ENCODE peak calls at places on chromosomes 1 and 21, in ten cellular contexts. K is uterus, J is Peyer's patch, Q is prostate gland, V is IMR-90, B is A549, X is ovary, F is HCT116, G is tibial nerve, H is transverse colon. Z is an unnamed sample.

GRCh38 chr1:232221790-232222499 is 408.0 kb downstream of the SIPA1L2 start:
- DNase-seq in Q (no peak), B (peak), J (no peak), F (peak), V (peak), X (no peak), H (no peak), G (no peak), K (no peak), Z (peak)

GRCh38 chr1:67646145-67647035 is 38.6 kb upstream of the GADD45A start:
- DNase-seq in B (no peak), J (no peak), V (peak), G (no peak), X (peak), F (no peak), K (peak), H (no peak), Q (peak), Z (peak)

GRCh38 chr1:184882649-184883303 is 91.5 kb downstream of the NIBAN1 start:
- DNase-seq in X (no peak), H (peak), V (no peak), G (no peak), J (no peak), K (peak), B (no peak), Q (peak), F (no peak), Z (no peak)

GRCh38 chr21:35565204-35565611 is 495.1 kb downstream of the SETD4 start:
- DNase-seq in K (no peak), V (peak), B (no peak), Q (no peak), G (peak), J (no peak), F (no peak), H (no peak), X (no peak), Z (no peak)

GRCh38 chr1:206114692-206115430 is 2.3 kb downstream of the AVPR1B start:
- DNase-seq in V (no peak), Q (no peak), X (no peak), K (no peak), B (no peak), G (no peak), F (no peak), J (no peak), H (no peak), Z (no peak)

GRCh38 chr1:88825721-88826120 is 65.6 kb downstream of the GTF2B start:
- DNase-seq in G (no peak), F (no peak), V (no peak), Q (no peak), J (no peak), H (no peak), K (no peak), X (no peak), B (no peak), Z (no peak)

GRCh38 chr1:167617100-167617949 is 12.7 kb upstream of the RCSD1 start:
- DNase-seq in G (peak), V (peak), B (no peak), J (peak), F (no peak), K (no peak), Q (no peak), H (peak), X (no peak), Z (no peak)

GRCh38 chr1:21270086-21270689 is 20.1 kb downstream of the ECE1 start:
- DNase-seq in G (peak), F (peak), J (peak), K (peak), B (peak), H (peak), Q (no peak), V (peak), X (peak), Z (no peak)

GRCh38 chr21:25862596-25862995 is 127.8 kb downstream of the GABPA start:
- DNase-seq in F (peak), V (peak), B (no peak), K (no peak), H (no peak), X (no peak), G (no peak), Q (no peak), J (no peak), Z (no peak)

GRCh38 chr1:212179394-212180076 is 105.7 kb upstream of the PPP2R5A start:
- DNase-seq in F (peak), Q (no peak), X (no peak), G (no peak), V (peak), H (no peak), J (no peak), B (peak), K (no peak), Z (no peak)

GRCh38 chr21:43712268-43712942 is 6.5 kb upstream of the PDXK start:
- DNase-seq in B (peak), F (peak), K (no peak), Q (peak), J (no peak), X (no peak), V (peak), G (no peak), H (peak), Z (no peak)

GRCh38 chr1:172446547-172446946 is 2.7 kb upstream of the PIGC start:
- DNase-seq in F (no peak), J (no peak), V (no peak), G (no peak), X (no peak), K (no peak), Q (no peak), B (no peak), H (no peak), Z (peak)

GRCh38 chr1:3461934-3462275 is 7.4 kb downstream of the ARHGEF16 start:
- DNase-seq in K (no peak), X (no peak), F (no peak), Q (no peak), B (no peak), J (no peak), V (no peak), G (no peak), H (no peak), Z (no peak)

GRCh38 chr1:94597701-94598100 is 56.1 kb upstream of the F3 start:
- DNase-seq in G (no peak), V (peak), X (no peak), H (no peak), J (no peak), F (no peak), K (no peak), B (no peak), Q (no peak), Z (no peak)

GRCh38 chr1:107831921-107832320 is 133.1 kb downstream of the VAV3 start:
- DNase-seq in J (no peak), V (no peak), K (no peak), G (no peak), H (no peak), X (no peak), B (no peak), Q (no peak), F (no peak), Z (no peak)

GRCh38 chr21:36783612-36784383 is 84.9 kb downstream of the SIM2 start:
- DNase-seq in V (peak), X (no peak), B (peak), Q (no peak), G (no peak), J (no peak), H (no peak), F (peak), K (no peak), Z (no peak)

GRCh38 chr1:163174524-163175437 is 27.9 kb downstream of the RGS5 start:
- DNase-seq in X (peak), B (peak), J (no peak), K (peak), F (peak), H (peak), G (peak), Q (peak), V (peak), Z (no peak)

GRCh38 chr21:31636874-31637273 is 22.6 kb upstream of the SOD1 start:
- DNase-seq in F (no peak), X (no peak), G (no peak), V (no peak), Q (no peak), J (no peak), B (no peak), K (no peak), H (no peak), Z (no peak)

GRCh38 chr1:60133848-60134247 is 60.3 kb upstream of the C1orf87 start:
- DNase-seq in X (no peak), Q (no peak), J (no peak), B (no peak), V (peak), F (no peak), K (no peak), G (no peak), H (no peak), Z (no peak)

GRCh38 chr1:94705755-94706154 is 114.4 kb upstream of the SLC44A3 start:
- DNase-seq in F (no peak), Q (no peak), X (no peak), J (no peak), V (no peak), B (no peak), G (no peak), K (no peak), H (no peak), Z (peak)

GRCh38 chr21:21463456-21463855 is 465.2 kb downstream of the NCAM2 start:
- DNase-seq in B (no peak), V (no peak), K (no peak), F (no peak), H (no peak), G (no peak), X (no peak), J (no peak), Q (no peak), Z (no peak)

GRCh38 chr1:104878203-104878911 is 1128.7 kb downstream of the AMY1C start:
- DNase-seq in H (no peak), V (no peak), G (no peak), K (no peak), X (no peak), B (no peak), Q (no peak), J (no peak), F (no peak), Z (no peak)

GRCh38 chr1:201493757-201494617 is 12.9 kb downstream of the CSRP1 start:
- DNase-seq in H (no peak), G (no peak), Q (peak), J (no peak), B (no peak), K (peak), F (no peak), X (peak), V (peak), Z (no peak)

GRCh38 chr21:34883501-34884271 is 165.4 kb downstream of the RUNX1 start:
- DNase-seq in H (no peak), Q (no peak), X (no peak), K (no peak), B (no peak), V (no peak), J (no peak), G (no peak), F (no peak), Z (peak)

GRCh38 chr1:231165371-231165770 is 3.5 kb downstream of the TRIM67 start:
- DNase-seq in H (no peak), Q (no peak), F (no peak), B (no peak), V (peak), J (no peak), X (no peak), K (no peak), G (no peak), Z (no peak)

DNA sequence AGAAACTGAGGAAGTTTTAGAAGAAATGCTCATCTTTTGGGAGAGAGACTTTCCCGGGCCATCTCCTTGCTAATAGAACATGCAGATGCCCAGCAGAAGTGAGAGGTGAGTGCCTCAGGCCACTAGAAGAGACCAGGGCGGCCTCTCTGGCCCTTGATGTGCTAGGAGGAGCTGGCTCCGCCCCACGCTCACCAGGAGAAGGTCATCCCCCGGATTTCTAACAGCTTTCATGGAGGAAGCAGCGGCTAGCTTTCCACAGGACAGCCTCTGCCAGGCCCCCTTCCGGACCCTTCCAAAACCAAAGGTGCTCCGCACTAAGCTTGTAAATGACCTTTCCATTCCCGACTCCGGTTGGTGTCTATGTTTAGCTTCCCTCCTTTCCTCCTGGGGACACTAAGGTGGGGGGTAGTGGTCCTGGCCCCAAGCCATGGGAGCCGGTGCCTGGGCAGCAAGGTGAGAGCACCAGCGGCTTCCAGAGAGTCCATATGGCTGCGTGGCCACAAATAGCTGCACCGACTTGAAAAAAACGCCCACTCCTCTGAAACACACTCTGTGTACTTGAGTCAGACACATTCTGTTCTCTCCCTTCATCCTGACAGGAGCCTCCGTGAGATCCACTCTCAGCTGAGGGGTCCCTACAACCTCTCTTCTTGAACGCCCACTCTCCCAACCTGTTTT is 249.9 kb downstream of the TNR start:
- DNase-seq in Q (no peak), B (no peak), V (no peak), H (no peak), J (no peak), K (no peak), G (no peak), F (no peak), X (no peak), Z (no peak)
- H3K27ac ChIP-seq in Q (no peak), B (no peak), V (no peak), H (no peak), J (no peak), K (no peak), G (no peak), F (no peak), X (no peak), Z (no peak)

GRCh38 chr1:74199504-74199903 is 1.5 kb downstream of the FPGT start:
- DNase-seq in K (no peak), B (no peak), X (no peak), H (no peak), J (no peak), Q (no peak), F (no peak), G (no peak), V (no peak), Z (no peak)

GRCh38 chr1:74197255-74197654 is 721 bp downstream of the LRRIQ3 start:
- DNase-seq in K (no peak), J (no peak), Q (no peak), B (no peak), F (no peak), V (no peak), X (no peak), H (no peak), G (no peak), Z (no peak)

GRCh38 chr1:74195339-74195738 is 2.6 kb downstream of the LRRIQ3 start:
- DNase-seq in G (no peak), K (no peak), B (no peak), X (no peak), V (no peak), F (no peak), Q (no peak), H (no peak), J (no peak), Z (no peak)

GRCh38 chr1:74193908-74194307 is 4.1 kb downstream of the LRRIQ3 start:
- DNase-seq in Q (no peak), B (no peak), K (no peak), V (peak), H (no peak), J (no peak), F (no peak), G (no peak), X (no peak), Z (no peak)

DNA sequence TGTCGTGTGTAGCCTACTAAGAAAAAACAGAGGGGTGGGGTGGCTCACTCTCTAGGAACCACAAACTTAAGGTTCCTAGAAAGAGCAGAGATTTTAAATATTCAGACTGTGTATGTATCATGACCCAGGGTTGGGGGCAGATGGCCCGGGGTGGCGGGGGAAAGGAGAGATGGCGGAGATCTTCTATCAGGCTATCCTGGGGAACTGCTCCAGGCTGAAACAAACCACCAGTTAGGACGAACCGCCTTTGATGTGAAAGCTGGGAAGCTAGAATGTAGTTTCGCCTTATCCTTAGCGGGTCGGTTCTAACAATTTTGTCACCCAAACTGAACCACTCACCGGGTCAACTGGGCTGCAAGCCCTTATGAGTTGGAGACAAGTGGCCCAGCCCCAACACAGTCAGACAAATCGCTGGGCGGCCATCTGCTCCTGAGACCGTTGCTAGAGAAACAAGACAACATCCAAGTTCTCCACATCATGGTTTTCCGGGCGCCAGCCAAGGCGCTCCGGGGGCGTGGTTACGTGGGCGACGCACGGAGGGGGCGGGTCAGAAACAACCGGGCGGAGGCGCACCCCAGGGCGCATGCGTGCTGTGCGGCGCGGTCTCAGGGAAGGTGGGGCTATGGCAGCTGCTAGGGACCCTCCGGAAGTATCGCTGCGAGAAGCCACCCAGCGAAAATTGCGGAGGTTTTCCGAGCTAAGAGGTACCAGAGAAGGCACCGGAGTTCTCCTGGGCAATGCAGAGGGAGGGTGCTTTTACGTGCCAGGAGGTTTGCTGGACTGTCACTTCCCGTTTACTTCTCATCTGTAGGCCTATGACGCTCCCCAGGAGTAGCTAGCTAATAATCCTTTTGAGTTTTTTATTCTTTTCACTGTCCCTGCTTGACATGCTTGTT is at the start of the genes FPGT and LRRIQ3:
- DNase-seq in H (peak), J (peak), V (peak), Q (peak), K (peak), F (peak), B (peak), G (peak), X (peak), Z (peak)
- TF ChIP-seq POLR2A in H (peak), J (peak), V (peak), Q (peak), K (peak), F (peak), B (peak), G (peak), X (peak), Z (peak)

DNA sequence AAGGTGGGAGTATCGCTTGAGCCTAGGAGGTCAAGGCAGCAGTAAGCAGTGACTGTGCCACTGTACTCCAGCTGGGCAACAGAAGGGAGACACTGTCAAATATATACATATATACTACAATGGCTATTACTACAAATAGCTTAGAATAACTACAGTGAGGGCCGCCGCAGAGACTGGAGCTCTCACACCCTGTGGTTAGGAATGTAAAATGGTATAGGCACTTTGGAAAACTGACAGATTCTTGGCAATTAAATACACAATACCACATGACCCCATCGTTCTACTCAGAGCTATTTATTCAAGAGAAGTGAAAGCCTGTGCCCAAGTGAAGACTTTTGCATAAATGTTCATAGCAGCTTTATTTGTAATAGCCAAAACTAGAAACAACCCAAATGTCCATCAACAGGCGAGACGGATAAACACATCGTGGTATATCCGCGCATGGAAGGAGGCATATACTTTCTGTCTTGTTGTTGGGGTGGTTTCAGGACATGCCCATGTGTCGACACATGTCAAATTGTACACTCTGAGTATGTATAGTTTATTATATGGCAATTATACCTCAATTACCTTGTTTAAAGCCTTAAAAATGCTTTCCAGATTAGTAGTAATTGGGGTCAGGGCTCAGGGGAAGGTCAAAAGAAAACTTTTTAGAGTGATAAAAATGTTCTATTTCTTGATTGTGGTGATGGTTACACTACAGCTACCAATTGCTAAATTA is 123.4 kb downstream of the RIPK4 start:
- DNase-seq in K (no peak), H (no peak), J (no peak), V (no peak), B (no peak), F (no peak), Q (no peak), X (no peak), G (no peak), Z (no peak)
- H3K27ac ChIP-seq in K (no peak), H (peak), J (no peak), V (no peak), B (peak), F (no peak), Q (no peak), X (no peak), G (peak), Z (peak)

DNA sequence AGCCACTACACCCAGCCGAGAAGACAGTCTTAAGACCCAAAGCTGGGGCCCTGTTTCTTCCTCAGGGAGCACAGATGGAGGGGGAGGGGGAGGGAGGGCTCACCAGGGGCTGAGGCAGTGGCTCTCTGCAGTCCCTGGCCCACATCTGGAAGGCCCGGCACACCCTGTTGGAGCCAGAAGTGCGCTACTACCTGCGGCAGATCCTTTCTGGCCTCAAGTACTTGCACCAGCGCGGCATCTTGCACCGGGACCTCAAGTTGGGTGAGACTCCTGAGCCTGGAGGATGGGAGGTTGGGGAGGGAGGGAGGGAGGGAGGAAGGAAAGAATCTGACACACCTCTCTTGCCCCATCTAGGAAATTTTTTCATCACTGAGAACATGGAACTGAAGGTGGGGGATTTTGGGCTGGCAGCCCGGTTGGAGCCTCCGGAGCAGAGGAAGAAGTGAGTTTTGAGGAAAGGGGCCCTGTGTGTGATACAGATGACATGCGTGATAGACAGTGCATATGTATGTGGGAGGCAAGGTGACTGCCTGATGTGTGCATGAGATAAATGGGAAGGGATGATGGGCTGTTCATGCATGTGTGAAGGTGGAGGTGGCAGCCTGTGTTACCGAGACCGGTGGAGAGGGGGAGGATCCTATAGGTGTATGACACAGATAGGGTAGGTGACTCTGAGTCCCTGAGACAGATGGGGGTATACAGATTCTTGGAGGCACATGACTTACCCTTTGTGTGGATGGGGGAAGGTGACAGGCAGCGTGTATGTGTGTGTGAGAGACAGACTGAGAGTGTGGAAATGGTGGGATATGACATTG is 1.5 kb downstream of the PLK3 start:
- DNase-seq in B (no peak), H (peak), Q (no peak), J (no peak), K (peak), X (peak), G (no peak), F (no peak), V (no peak), Z (peak)
- TF ChIP-seq POLR2A in B (no peak), H (no peak), Q (no peak), J (no peak), K (no peak), X (no peak), G (no peak), F (no peak), V (no peak), Z (no peak)